ENCODE peak calls at places on chromosome 19, in eight cellular contexts. One of them, this sample, is unnamed.

GRCh38 chr19:38658462-38659306 is 11.2 kb downstream of the ACTN4 start:
- DNase-seq in progenitor cell of endocrine pancreas: no peak
- DNase-seq in GM06990: no peak
- DNase-seq in BJ: peak; percentile 99
- DNase-seq in mesothelial cell of epicardium: no peak
- DNase-seq in mammary epithelial cell: peak; percentile 99
- DNase-seq in nephron progenitor cell: no peak
- DNase-seq in HL-60: no peak
- DNase-seq in this sample: peak; percentile 98

GRCh38 chr19:17721821-17722220 is 2.5 kb downstream of the MAP1S start:
- DNase-seq in progenitor cell of endocrine pancreas: no peak
- DNase-seq in GM06990: no peak
- DNase-seq in nephron progenitor cell: no peak
- DNase-seq in mesothelial cell of epicardium: no peak
- DNase-seq in BJ: no peak
- DNase-seq in mammary epithelial cell: peak; percentile 53
- DNase-seq in HL-60: peak; percentile 77
- DNase-seq in this sample: no peak

GRCh38 chr19:1707240-1707639 is 46.1 kb upstream of the ONECUT3 start:
- DNase-seq in nephron progenitor cell: no peak
- DNase-seq in BJ: no peak
- DNase-seq in mesothelial cell of epicardium: no peak
- DNase-seq in mammary epithelial cell: no peak
- DNase-seq in HL-60: no peak
- DNase-seq in GM06990: no peak
- DNase-seq in progenitor cell of endocrine pancreas: no peak
- DNase-seq in this sample: no peak

GRCh38 chr19:19552811-19553210 is 14.7 kb downstream of the CILP2 start:
- DNase-seq in progenitor cell of endocrine pancreas: no peak
- DNase-seq in GM06990: no peak
- DNase-seq in nephron progenitor cell: peak; percentile 71
- DNase-seq in HL-60: no peak
- DNase-seq in mammary epithelial cell: no peak
- DNase-seq in mesothelial cell of epicardium: peak; percentile 61
- DNase-seq in BJ: no peak
- DNase-seq in this sample: no peak

GRCh38 chr19:17370026-17370587 is 7.0 kb downstream of the PLVAP start:
- DNase-seq in progenitor cell of endocrine pancreas: no peak
- DNase-seq in mammary epithelial cell: no peak
- DNase-seq in GM06990: peak; percentile 65
- DNase-seq in mesothelial cell of epicardium: no peak
- DNase-seq in nephron progenitor cell: no peak
- DNase-seq in HL-60: peak; percentile 55
- DNase-seq in BJ: no peak
- DNase-seq in this sample: peak; percentile 32

GRCh38 chr19:35785087-35785627 is 9.8 kb downstream of the ARHGAP33 start:
- DNase-seq in mesothelial cell of epicardium: no peak
- DNase-seq in GM06990: no peak
- DNase-seq in mammary epithelial cell: no peak
- DNase-seq in BJ: no peak
- DNase-seq in nephron progenitor cell: no peak
- DNase-seq in progenitor cell of endocrine pancreas: no peak
- DNase-seq in HL-60: no peak
- DNase-seq in this sample: no peak

GRCh38 chr19:7287716-7288115 is 6.5 kb downstream of the INSR start:
- DNase-seq in nephron progenitor cell: no peak
- DNase-seq in progenitor cell of endocrine pancreas: no peak
- DNase-seq in mesothelial cell of epicardium: no peak
- DNase-seq in mammary epithelial cell: no peak
- DNase-seq in HL-60: no peak
- DNase-seq in GM06990: no peak
- DNase-seq in BJ: no peak
- DNase-seq in this sample: no peak

GRCh38 chr19:11576186-11576585 is 1.3 kb downstream of the ACP5 start:
- DNase-seq in nephron progenitor cell: no peak
- DNase-seq in GM06990: no peak
- DNase-seq in mesothelial cell of epicardium: no peak
- DNase-seq in progenitor cell of endocrine pancreas: no peak
- DNase-seq in HL-60: no peak
- DNase-seq in BJ: no peak
- DNase-seq in mammary epithelial cell: no peak
- DNase-seq in this sample: no peak

GRCh38 chr19:47240996-47241918 is 10.3 kb upstream of the BBC3 start:
- DNase-seq in HL-60: no peak
- DNase-seq in GM06990: peak; percentile 81
- DNase-seq in progenitor cell of endocrine pancreas: peak; percentile 71
- DNase-seq in BJ: no peak
- DNase-seq in mesothelial cell of epicardium: peak; percentile 79
- DNase-seq in mammary epithelial cell: peak; percentile 87
- DNase-seq in nephron progenitor cell: peak; percentile 64
- DNase-seq in this sample: no peak

GRCh38 chr19:15436826-15437110 is 13.0 kb downstream of the WIZ start:
- DNase-seq in progenitor cell of endocrine pancreas: no peak
- DNase-seq in GM06990: no peak
- DNase-seq in mesothelial cell of epicardium: no peak
- DNase-seq in BJ: no peak
- DNase-seq in HL-60: no peak
- DNase-seq in nephron progenitor cell: no peak
- DNase-seq in mammary epithelial cell: no peak
- DNase-seq in this sample: no peak

GRCh38 chr19:15438124-15438496 is 11.6 kb downstream of the WIZ start:
- DNase-seq in mesothelial cell of epicardium: no peak
- DNase-seq in BJ: no peak
- DNase-seq in GM06990: no peak
- DNase-seq in progenitor cell of endocrine pancreas: no peak
- DNase-seq in mammary epithelial cell: no peak
- DNase-seq in nephron progenitor cell: no peak
- DNase-seq in HL-60: no peak
- DNase-seq in this sample: no peak

GRCh38 chr19:15438577-15438976 is 11.2 kb downstream of the WIZ start:
- DNase-seq in GM06990: no peak
- DNase-seq in mammary epithelial cell: no peak
- DNase-seq in progenitor cell of endocrine pancreas: no peak
- DNase-seq in HL-60: no peak
- DNase-seq in nephron progenitor cell: no peak
- DNase-seq in mesothelial cell of epicardium: no peak
- DNase-seq in BJ: no peak
- DNase-seq in this sample: no peak

GRCh38 chr19:15436012-15436825 is 13.5 kb downstream of the WIZ start:
- DNase-seq in mammary epithelial cell: no peak
- DNase-seq in mesothelial cell of epicardium: no peak
- DNase-seq in progenitor cell of endocrine pancreas: no peak
- DNase-seq in BJ: no peak
- DNase-seq in nephron progenitor cell: no peak
- DNase-seq in HL-60: no peak
- DNase-seq in GM06990: no peak
- DNase-seq in this sample: no peak

GRCh38 chr19:15437355-15438123 is 12.2 kb downstream of the WIZ start:
- DNase-seq in HL-60: no peak
- DNase-seq in mesothelial cell of epicardium: no peak
- DNase-seq in mammary epithelial cell: no peak
- DNase-seq in progenitor cell of endocrine pancreas: no peak
- DNase-seq in GM06990: no peak
- DNase-seq in nephron progenitor cell: no peak
- DNase-seq in BJ: no peak
- DNase-seq in this sample: no peak
- TF ChIP-seq CTCF in HL-60: no peak
- TF ChIP-seq CTCF in mesothelial cell of epicardium: no peak
- TF ChIP-seq CTCF in mammary epithelial cell: no peak
- TF ChIP-seq CTCF in progenitor cell of endocrine pancreas: no peak
- TF ChIP-seq CTCF in GM06990: no peak
- TF ChIP-seq CTCF in nephron progenitor cell: no peak
- TF ChIP-seq CTCF in BJ: peak; percentile 37
- TF ChIP-seq CTCF in this sample: peak; percentile 56

GRCh38 chr19:55339225-55340143 is at the start of gene KMT5C:
- DNase-seq in GM06990: peak; percentile 100
- DNase-seq in mammary epithelial cell: peak; percentile 100
- DNase-seq in HL-60: peak; percentile 100
- DNase-seq in BJ: peak; percentile 100
- DNase-seq in progenitor cell of endocrine pancreas: peak; percentile 100
- DNase-seq in mesothelial cell of epicardium: peak; percentile 100
- DNase-seq in nephron progenitor cell: peak; percentile 100
- DNase-seq in this sample: peak; percentile 100
- TF ChIP-seq CTCF in GM06990: no peak
- TF ChIP-seq CTCF in mammary epithelial cell: no peak
- TF ChIP-seq CTCF in HL-60: no peak
- TF ChIP-seq CTCF in BJ: peak; percentile 56
- TF ChIP-seq CTCF in progenitor cell of endocrine pancreas: no peak
- TF ChIP-seq CTCF in mesothelial cell of epicardium: no peak
- TF ChIP-seq CTCF in nephron progenitor cell: no peak
- TF ChIP-seq CTCF in this sample: peak; percentile 43

GRCh38 chr19:12836529-12836863 is 1.8 kb upstream of the MAST1 start:
- DNase-seq in progenitor cell of endocrine pancreas: no peak
- DNase-seq in HL-60: no peak
- DNase-seq in BJ: no peak
- DNase-seq in GM06990: no peak
- DNase-seq in mammary epithelial cell: no peak
- DNase-seq in nephron progenitor cell: no peak
- DNase-seq in mesothelial cell of epicardium: no peak
- DNase-seq in this sample: no peak

GRCh38 chr19:12834418-12834943 is at the start of gene RTBDN:
- DNase-seq in BJ: no peak
- DNase-seq in mammary epithelial cell: no peak
- DNase-seq in nephron progenitor cell: no peak
- DNase-seq in HL-60: no peak
- DNase-seq in GM06990: no peak
- DNase-seq in mesothelial cell of epicardium: no peak
- DNase-seq in progenitor cell of endocrine pancreas: no peak
- DNase-seq in this sample: no peak

GRCh38 chr19:12834976-12835757 is 788 bp upstream of the RTBDN start:
- DNase-seq in progenitor cell of endocrine pancreas: no peak
- DNase-seq in GM06990: no peak
- DNase-seq in mesothelial cell of epicardium: no peak
- DNase-seq in BJ: no peak
- DNase-seq in nephron progenitor cell: peak; percentile 59
- DNase-seq in mammary epithelial cell: no peak
- DNase-seq in HL-60: no peak
- DNase-seq in this sample: no peak

GRCh38 chr19:12833418-12833746 is 997 bp downstream of the RTBDN start:
- DNase-seq in HL-60: no peak
- DNase-seq in progenitor cell of endocrine pancreas: no peak
- DNase-seq in mammary epithelial cell: no peak
- DNase-seq in nephron progenitor cell: no peak
- DNase-seq in mesothelial cell of epicardium: no peak
- DNase-seq in GM06990: no peak
- DNase-seq in BJ: no peak
- DNase-seq in this sample: no peak

GRCh38 chr19:12833747-12834417 is 497 bp downstream of the RTBDN start:
- DNase-seq in mesothelial cell of epicardium: no peak
- DNase-seq in BJ: no peak
- DNase-seq in GM06990: no peak
- DNase-seq in nephron progenitor cell: peak; percentile 65
- DNase-seq in progenitor cell of endocrine pancreas: peak; percentile 23
- DNase-seq in mammary epithelial cell: no peak
- DNase-seq in HL-60: no peak
- DNase-seq in this sample: no peak
- TF ChIP-seq CTCF in mesothelial cell of epicardium: no peak
- TF ChIP-seq CTCF in BJ: no peak
- TF ChIP-seq CTCF in GM06990: no peak
- TF ChIP-seq CTCF in nephron progenitor cell: no peak
- TF ChIP-seq CTCF in progenitor cell of endocrine pancreas: no peak
- TF ChIP-seq CTCF in mammary epithelial cell: no peak
- TF ChIP-seq CTCF in HL-60: no peak
- TF ChIP-seq CTCF in this sample: no peak

GRCh38 chr19:15239337-15239949 is 7.2 kb upstream of the EPHX3 start:
- DNase-seq in BJ: no peak
- DNase-seq in progenitor cell of endocrine pancreas: no peak
- DNase-seq in mammary epithelial cell: no peak
- DNase-seq in mesothelial cell of epicardium: no peak
- DNase-seq in HL-60: no peak
- DNase-seq in GM06990: no peak
- DNase-seq in nephron progenitor cell: no peak
- DNase-seq in this sample: no peak
- TF ChIP-seq CTCF in BJ: no peak
- TF ChIP-seq CTCF in progenitor cell of endocrine pancreas: no peak
- TF ChIP-seq CTCF in mammary epithelial cell: no peak
- TF ChIP-seq CTCF in mesothelial cell of epicardium: no peak
- TF ChIP-seq CTCF in HL-60: no peak
- TF ChIP-seq CTCF in GM06990: no peak
- TF ChIP-seq CTCF in nephron progenitor cell: no peak
- TF ChIP-seq CTCF in this sample: no peak

GRCh38 chr19:15195381-15195964 is 5.3 kb downstream of the NOTCH3 start:
- DNase-seq in mesothelial cell of epicardium: peak; percentile 77
- DNase-seq in mammary epithelial cell: peak; percentile 80
- DNase-seq in GM06990: no peak
- DNase-seq in nephron progenitor cell: peak; percentile 74
- DNase-seq in progenitor cell of endocrine pancreas: peak; percentile 71
- DNase-seq in HL-60: no peak
- DNase-seq in BJ: peak; percentile 4
- DNase-seq in this sample: no peak
- TF ChIP-seq CTCF in mesothelial cell of epicardium: no peak
- TF ChIP-seq CTCF in mammary epithelial cell: no peak
- TF ChIP-seq CTCF in GM06990: no peak
- TF ChIP-seq CTCF in nephron progenitor cell: no peak
- TF ChIP-seq CTCF in progenitor cell of endocrine pancreas: peak; percentile 50
- TF ChIP-seq CTCF in HL-60: no peak
- TF ChIP-seq CTCF in BJ: peak; percentile 22
- TF ChIP-seq CTCF in this sample: peak; percentile 14

DNA sequence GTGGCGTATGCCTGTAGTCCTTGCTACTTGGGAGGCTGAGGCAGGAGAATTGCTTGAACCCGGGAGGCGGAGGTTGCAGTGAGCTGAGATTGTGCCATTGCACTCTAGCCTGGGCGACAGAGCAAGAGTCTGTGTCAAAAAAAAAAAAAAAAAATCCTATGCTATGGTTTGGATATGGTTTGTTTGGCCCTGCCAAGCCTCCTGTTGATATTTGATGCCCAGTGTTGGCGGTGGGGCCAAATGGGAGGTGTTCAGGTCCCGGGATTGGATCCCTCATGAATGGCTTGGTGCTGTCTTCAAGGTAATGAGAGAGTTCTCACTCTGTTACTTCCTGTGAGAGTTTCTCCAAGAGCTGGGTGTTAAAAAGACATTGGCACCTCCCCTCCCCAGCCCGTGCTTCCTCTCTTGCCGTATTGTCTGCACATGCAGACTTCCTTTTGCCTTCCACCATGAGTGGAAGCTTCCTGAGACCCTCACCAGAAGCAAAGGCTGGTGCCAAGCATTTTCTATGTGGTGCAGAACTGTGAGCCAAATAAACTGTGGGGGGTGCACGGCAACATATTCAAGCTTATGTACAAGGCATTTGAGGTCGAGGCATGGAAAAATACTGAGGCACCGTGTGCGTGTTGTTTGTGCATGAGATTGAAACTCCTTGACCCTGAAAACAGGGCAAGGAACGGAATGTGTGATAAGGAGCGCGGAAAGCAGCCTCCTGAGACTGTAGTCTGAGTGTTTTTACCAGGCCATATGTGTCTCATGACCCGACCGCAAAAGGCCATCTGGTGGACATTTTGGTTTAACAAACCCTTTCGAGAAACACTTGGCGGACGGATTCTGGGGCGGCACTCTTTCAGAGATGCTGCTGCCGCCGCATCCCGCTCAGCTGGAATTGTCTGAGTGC is 7.3 kb downstream of the SIGLEC9 start:
- DNase-seq in HL-60: peak; percentile 59
- DNase-seq in BJ: no peak
- DNase-seq in mesothelial cell of epicardium: no peak
- DNase-seq in progenitor cell of endocrine pancreas: no peak
- DNase-seq in nephron progenitor cell: no peak
- DNase-seq in mammary epithelial cell: no peak
- DNase-seq in GM06990: no peak
- DNase-seq in this sample: peak; percentile 42
- TF ChIP-seq CTCF in HL-60: peak; percentile 3
- TF ChIP-seq CTCF in BJ: no peak
- TF ChIP-seq CTCF in mesothelial cell of epicardium: no peak
- TF ChIP-seq CTCF in progenitor cell of endocrine pancreas: no peak
- TF ChIP-seq CTCF in nephron progenitor cell: no peak
- TF ChIP-seq CTCF in mammary epithelial cell: no peak
- TF ChIP-seq CTCF in GM06990: no peak
- TF ChIP-seq CTCF in this sample: peak; percentile 16

GRCh38 chr19:58372311-58373133 is 8.3 kb downstream of the ZNF837 start:
- DNase-seq in mesothelial cell of epicardium: no peak
- DNase-seq in GM06990: no peak
- DNase-seq in nephron progenitor cell: no peak
- DNase-seq in progenitor cell of endocrine pancreas: no peak
- DNase-seq in BJ: no peak
- DNase-seq in mammary epithelial cell: no peak
- DNase-seq in HL-60: no peak
- DNase-seq in this sample: no peak
- TF ChIP-seq CTCF in mesothelial cell of epicardium: peak; percentile 30
- TF ChIP-seq CTCF in GM06990: no peak
- TF ChIP-seq CTCF in nephron progenitor cell: peak; percentile 16
- TF ChIP-seq CTCF in progenitor cell of endocrine pancreas: peak; percentile 39
- TF ChIP-seq CTCF in BJ: no peak
- TF ChIP-seq CTCF in mammary epithelial cell: no peak
- TF ChIP-seq CTCF in HL-60: no peak
- TF ChIP-seq CTCF in this sample: peak; percentile 20

This sample was measured in AG04450.